ENCODE peak calls at places on chromosomes 3 and 15, in ten cellular contexts. N, T, H, M, G, B, W, J, I and Y are unnamed samples.

GRCh38 chr3:133113526-133113925 is 75.3 kb downstream of the TMEM108 start:
- DNase-seq in N (no peak), T (no peak), H (no peak), M (no peak), G (no peak), B (no peak), W (no peak), J (no peak), I (no peak), Y (no peak)

GRCh38 chr3:105611304-105612192 is 244.8 kb downstream of the ALCAM start:
- DNase-seq in N (no peak), T (no peak), H (no peak), M (peak), G (no peak), B (no peak), W (no peak), J (no peak), I (no peak), Y (no peak)

GRCh38 chr15:89863918-89864317 is 29.9 kb downstream of the AP3S2 start:
- DNase-seq in N (no peak), T (no peak), H (no peak), M (no peak), G (no peak), B (no peak), W (no peak), J (no peak), I (no peak), Y (no peak)

GRCh38 chr3:54837964-54838363 is 89.9 kb downstream of the LRTM1 start:
- DNase-seq in N (no peak), T (peak), H (peak), M (no peak), G (no peak), B (no peak), W (no peak), J (no peak), I (no peak), Y (no peak)

GRCh38 chr3:161915283-161915682 is 418.7 kb downstream of the OTOL1 start:
- DNase-seq in N (no peak), T (peak), H (no peak), M (no peak), G (no peak), B (no peak), W (no peak), J (no peak), I (no peak), Y (peak)

GRCh38 chr3:51514210-51514609 is 14.4 kb upstream of the DCAF1 start:
- DNase-seq in N (no peak), T (no peak), H (no peak), M (no peak), G (no peak), B (no peak), W (no peak), J (no peak), I (no peak), Y (no peak)

GRCh38 chr3:118380576-118380975 is 654.1 kb downstream of the IGSF11 start:
- DNase-seq in N (no peak), T (no peak), H (no peak), M (no peak), G (no peak), B (no peak), W (no peak), J (no peak), I (no peak), Y (peak)

GRCh38 chr15:72312605-72313447 is 7.1 kb downstream of the CELF6 start:
- DNase-seq in N (peak), T (peak), H (peak), M (no peak), G (peak), B (peak), W (peak), J (peak), I (peak), Y (peak)

GRCh38 chr3:48514431-48515227 is 10.7 kb upstream of the SHISA5 start:
- DNase-seq in N (no peak), T (no peak), H (no peak), M (no peak), G (no peak), B (peak), W (no peak), J (no peak), I (no peak), Y (no peak)